ENCODE peak calls at places on chromosomes 1 and 21, in four cellular contexts. One of them, this sample, is unnamed.

GRCh38 chr1:17140279-17140678 is 21.0 kb upstream of the PADI2 start:
- DNase-seq in epithelial cell of esophagus: peak; percentile 24
- DNase-seq in heart right ventricle: no peak
- DNase-seq in tibial nerve: no peak
- DNase-seq in this sample: no peak

GRCh38 chr1:206631085-206631509 is 4.2 kb upstream of the DYRK3 start:
- DNase-seq in heart right ventricle: peak; percentile 28
- DNase-seq in epithelial cell of esophagus: peak; percentile 67
- DNase-seq in tibial nerve: no peak
- DNase-seq in this sample: peak; percentile 70

GRCh38 chr1:11746092-11746491 is 10.2 kb downstream of the AGTRAP start:
- DNase-seq in epithelial cell of esophagus: peak; percentile 60
- DNase-seq in heart right ventricle: no peak
- DNase-seq in tibial nerve: no peak
- DNase-seq in this sample: no peak

GRCh38 chr1:167707942-167708341 is 13.8 kb upstream of the MPZL1 start:
- DNase-seq in heart right ventricle: no peak
- DNase-seq in epithelial cell of esophagus: peak; percentile 92
- DNase-seq in tibial nerve: no peak
- DNase-seq in this sample: no peak

GRCh38 chr1:230891413-230891812 is 23.1 kb upstream of the C1orf198 start:
- DNase-seq in heart right ventricle: no peak
- DNase-seq in epithelial cell of esophagus: peak; percentile 49
- DNase-seq in tibial nerve: no peak
- DNase-seq in this sample: no peak

GRCh38 chr1:3518256-3518655 is 63.8 kb downstream of the ARHGEF16 start:
- DNase-seq in tibial nerve: no peak
- DNase-seq in epithelial cell of esophagus: no peak
- DNase-seq in heart right ventricle: no peak
- DNase-seq in this sample: no peak

GRCh38 chr1:47948126-47948525 is 49.1 kb downstream of the TRABD2B start:
- DNase-seq in epithelial cell of esophagus: peak; percentile 34
- DNase-seq in heart right ventricle: no peak
- DNase-seq in tibial nerve: no peak
- DNase-seq in this sample: no peak

GRCh38 chr1:63662846-63663245 is 69.6 kb downstream of the PGM1 start:
- DNase-seq in epithelial cell of esophagus: peak; percentile 99
- DNase-seq in tibial nerve: no peak
- DNase-seq in heart right ventricle: no peak
- DNase-seq in this sample: no peak

GRCh38 chr1:58909162-58909560 is 125.3 kb upstream of the JUN start:
- DNase-seq in epithelial cell of esophagus: peak; percentile 93
- DNase-seq in heart right ventricle: no peak
- DNase-seq in tibial nerve: no peak
- DNase-seq in this sample: no peak

GRCh38 chr1:212950243-212951057 is at the start of gene VASH2:
- DNase-seq in tibial nerve: peak; percentile 56
- DNase-seq in heart right ventricle: peak; percentile 85
- DNase-seq in epithelial cell of esophagus: peak; percentile 72
- DNase-seq in this sample: peak; percentile 90

GRCh38 chr1:242784074-242784473 is 259.6 kb upstream of the PLD5 start:
- DNase-seq in heart right ventricle: no peak
- DNase-seq in tibial nerve: no peak
- DNase-seq in epithelial cell of esophagus: no peak
- DNase-seq in this sample: peak; percentile 14

GRCh38 chr1:228018961-228019721 is 12.3 kb downstream of the WNT3A start:
- DNase-seq in epithelial cell of esophagus: no peak
- DNase-seq in tibial nerve: no peak
- DNase-seq in heart right ventricle: peak; percentile 4
- DNase-seq in this sample: no peak

GRCh38 chr1:209783338-209783737 is 1.0 kb downstream of the C1orf74 start:
- DNase-seq in epithelial cell of esophagus: peak; percentile 50
- DNase-seq in heart right ventricle: no peak
- DNase-seq in tibial nerve: no peak
- DNase-seq in this sample: no peak

GRCh38 chr21:45210461-45210983 is 77.2 kb downstream of the POFUT2 start:
- DNase-seq in heart right ventricle: no peak
- DNase-seq in epithelial cell of esophagus: no peak
- DNase-seq in tibial nerve: no peak
- DNase-seq in this sample: no peak

GRCh38 chr1:56074357-56074717 is 505.0 kb downstream of the PLPP3 start:
- DNase-seq in epithelial cell of esophagus: no peak
- DNase-seq in tibial nerve: no peak
- DNase-seq in heart right ventricle: no peak
- DNase-seq in this sample: no peak

GRCh38 chr1:66300986-66301451 is 232.9 kb upstream of the SGIP1 start:
- DNase-seq in heart right ventricle: no peak
- DNase-seq in tibial nerve: no peak
- DNase-seq in epithelial cell of esophagus: no peak
- DNase-seq in this sample: no peak

GRCh38 chr1:82449671-82450070 is 648.9 kb downstream of the ADGRL2 start:
- DNase-seq in tibial nerve: no peak
- DNase-seq in epithelial cell of esophagus: no peak
- DNase-seq in heart right ventricle: no peak
- DNase-seq in this sample: no peak

GRCh38 chr1:172554915-172555314 is 22.0 kb downstream of the SUCO start:
- DNase-seq in epithelial cell of esophagus: no peak
- DNase-seq in heart right ventricle: no peak
- DNase-seq in tibial nerve: no peak
- DNase-seq in this sample: no peak

GRCh38 chr21:44459712-44460440 is 4.6 kb downstream of the LRRC3 start:
- DNase-seq in tibial nerve: no peak
- DNase-seq in heart right ventricle: peak; percentile 3
- DNase-seq in epithelial cell of esophagus: no peak
- DNase-seq in this sample: no peak

GRCh38 chr21:43864806-43865470 is at the start of gene AGPAT3:
- DNase-seq in tibial nerve: no peak
- DNase-seq in heart right ventricle: peak; percentile 45
- DNase-seq in epithelial cell of esophagus: no peak
- DNase-seq in this sample: peak; percentile 32

GRCh38 chr1:205951746-205952145 is 8.5 kb upstream of the SLC26A9 start:
- DNase-seq in heart right ventricle: no peak
- DNase-seq in tibial nerve: no peak
- DNase-seq in epithelial cell of esophagus: no peak
- DNase-seq in this sample: no peak

GRCh38 chr1:48055854-48056253 is 58.7 kb upstream of the TRABD2B start:
- DNase-seq in heart right ventricle: no peak
- DNase-seq in tibial nerve: no peak
- DNase-seq in epithelial cell of esophagus: no peak
- DNase-seq in this sample: no peak

GRCh38 chr1:13766906-13767564 is 67.0 kb downstream of the PRDM2 start:
- DNase-seq in tibial nerve: no peak
- DNase-seq in heart right ventricle: no peak
- DNase-seq in epithelial cell of esophagus: peak; percentile 41
- DNase-seq in this sample: no peak

GRCh38 chr1:208106218-208106617 is 138.0 kb downstream of the PLXNA2 start:
- DNase-seq in tibial nerve: no peak
- DNase-seq in heart right ventricle: no peak
- DNase-seq in epithelial cell of esophagus: no peak
- DNase-seq in this sample: peak; percentile 52

GRCh38 chr1:222970040-222970439 is 155.2 kb downstream of the DISP1 start:
- DNase-seq in tibial nerve: no peak
- DNase-seq in heart right ventricle: no peak
- DNase-seq in epithelial cell of esophagus: no peak
- DNase-seq in this sample: no peak

GRCh38 chr1:234533975-234534876 is 55.2 kb upstream of the TARBP1 start:
- DNase-seq in tibial nerve: peak; percentile 97
- DNase-seq in epithelial cell of esophagus: peak; percentile 95
- DNase-seq in heart right ventricle: peak; percentile 89
- DNase-seq in this sample: peak; percentile 87

GRCh38 chr1:3809680-3810079 is 13.4 kb upstream of the LRRC47 start:
- DNase-seq in epithelial cell of esophagus: peak; percentile 32
- DNase-seq in heart right ventricle: no peak
- DNase-seq in tibial nerve: no peak
- DNase-seq in this sample: no peak

GRCh38 chr1:109347511-109347910 is 40.7 kb upstream of the MYBPHL start:
- DNase-seq in heart right ventricle: no peak
- DNase-seq in epithelial cell of esophagus: no peak
- DNase-seq in tibial nerve: no peak
- DNase-seq in this sample: no peak

GRCh38 chr1:155175281-155175926 is 1.8 kb downstream of the TRIM46 start:
- DNase-seq in epithelial cell of esophagus: no peak
- DNase-seq in heart right ventricle: no peak
- DNase-seq in tibial nerve: no peak
- DNase-seq in this sample: peak; percentile 12

This sample was measured in Ammon's horn.